ENCODE peak calls at places on chromosome 10, in nine cellular contexts. F, X, A, S, K, N, V, L and W are unnamed samples.
A peak's percentile ranks its signal among the peaks of the same experiment; 100 is the strongest.

GRCh38 chr10:75260990-75261389 is 25.2 kb upstream of the COMTD1 start:
- DNase-seq in X (no peak), L (no peak), N (no peak), S (no peak), K (peak; percentile 3), V (no peak), F (no peak), A (no peak), W (no peak)

GRCh38 chr10:132096223-132096622 is 30.5 kb downstream of the JAKMIP3 start:
- DNase-seq in A (peak; percentile 15), F (peak; percentile 36), N (peak; percentile 84), S (no peak), K (no peak), V (peak; percentile 49), L (no peak), X (no peak), W (no peak)

GRCh38 chr10:127046975-127047877 is 142.0 kb downstream of the DOCK1 start:
- DNase-seq in L (no peak), A (peak; percentile 34), X (no peak), N (no peak), F (no peak), K (no peak), S (no peak), V (no peak), W (no peak)

GRCh38 chr10:97582169-97582568 is 2.0 kb upstream of the HOGA1 start:
- DNase-seq in K (peak; percentile 41), L (no peak), F (no peak), S (no peak), N (no peak), X (no peak), A (no peak), V (no peak), W (no peak)

GRCh38 chr10:118968071-118968470 is 61.4 kb upstream of the NANOS1 start:
- DNase-seq in X (no peak), V (no peak), A (no peak), L (no peak), K (no peak), F (no peak), N (no peak), S (no peak), W (no peak)

GRCh38 chr10:114291516-114291915 is 52.5 kb downstream of the VWA2 start:
- DNase-seq in X (no peak), V (no peak), N (no peak), F (no peak), A (no peak), K (no peak), S (no peak), L (no peak), W (no peak)

GRCh38 chr10:109866168-109866994 is 56.9 kb downstream of the XPNPEP1 start:
- DNase-seq in L (no peak), S (no peak), N (peak; percentile 21), X (peak; percentile 23), F (peak; percentile 23), V (peak; percentile 50), K (no peak), A (peak; percentile 16), W (no peak)

GRCh38 chr10:44313706-44314307 is 71.1 kb downstream of the CXCL12 start:
- DNase-seq in X (peak; percentile 90), K (no peak), N (no peak), F (no peak), L (no peak), V (no peak), A (no peak), S (no peak), W (no peak)

GRCh38 chr10:50152792-50153272 is 85.1 kb downstream of the WASHC2A start:
- DNase-seq in A (no peak), F (peak; percentile 6), V (peak; percentile 38), N (no peak), L (no peak), X (no peak), K (no peak), S (peak; percentile 81), W (no peak)

GRCh38 chr10:62373995-62374861 is at the start of gene ZNF365:
- DNase-seq in K (peak; percentile 82), N (peak; percentile 23), V (peak; percentile 35), S (peak; percentile 89), L (no peak), F (peak; percentile 79), A (peak; percentile 47), X (peak; percentile 67), W (peak; percentile 36)

GRCh38 chr10:119479532-119479931 is 63.0 kb downstream of the RGS10 start:
- DNase-seq in N (no peak), S (no peak), F (no peak), V (no peak), L (no peak), K (no peak), A (no peak), X (no peak), W (no peak)

GRCh38 chr10:131062621-131063260 is 248.8 kb downstream of the TCERG1L start:
- DNase-seq in L (no peak), N (no peak), S (peak; percentile 36), V (no peak), A (no peak), X (no peak), F (no peak), K (peak; percentile 54), W (no peak)

GRCh38 chr10:124653811-124654651 is 90.1 kb downstream of the FAM53B start:
- DNase-seq in K (no peak), A (no peak), F (peak; percentile 36), V (peak; percentile 70), L (no peak), X (no peak), N (no peak), S (no peak), W (no peak)

GRCh38 chr10:51014680-51015425 is 59.4 kb upstream of the PRKG1 start:
- DNase-seq in K (no peak), A (peak; percentile 61), N (no peak), X (no peak), F (peak; percentile 64), S (no peak), L (no peak), V (no peak), W (no peak)

GRCh38 chr10:653991-654646 is 35.3 kb downstream of the DIP2C start:
- DNase-seq in L (peak; percentile 70), V (no peak), K (no peak), X (no peak), A (peak; percentile 62), S (no peak), N (no peak), F (no peak), W (no peak)

GRCh38 chr10:23386052-23386451 is 41.5 kb upstream of the C10orf67 start:
- DNase-seq in V (no peak), X (no peak), S (no peak), F (no peak), A (no peak), L (no peak), K (no peak), N (no peak), W (no peak)

DNA sequence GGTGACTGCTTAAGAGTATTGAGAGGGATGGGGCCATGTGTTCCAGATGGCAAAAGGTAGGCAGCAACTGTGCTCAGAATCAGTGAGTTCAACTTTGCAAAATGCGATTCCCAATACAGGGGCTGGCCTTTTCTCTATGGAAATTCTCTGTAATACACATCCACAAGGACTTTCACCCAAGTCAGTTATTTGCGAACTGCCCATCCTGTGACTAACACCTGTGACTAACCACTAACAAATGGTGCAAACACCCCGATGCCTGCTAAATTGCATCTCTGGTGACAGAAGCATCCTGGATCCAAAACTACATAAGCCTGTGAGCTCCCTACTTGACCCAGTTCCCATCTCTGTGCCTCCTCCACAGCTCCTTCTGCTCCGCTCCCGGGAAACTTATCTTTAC is 9.0 kb upstream of the CUZD1 start:
- DNase-seq in N (peak; percentile 64), S (no peak), K (no peak), F (peak; percentile 96), L (no peak), A (peak; percentile 92), X (no peak), V (no peak), W (no peak)
- H3K4me3 ChIP-seq in N (peak overlapping the region; percentile 23), S (no peak overlapping the region), K (no peak overlapping the region), F (peak overlapping the region; percentile 57), L (no peak overlapping the region), A (no peak overlapping the region), X (no peak overlapping the region), V (no peak overlapping the region), W (no peak overlapping the region)

GRCh38 chr10:122141821-122142651 is 129.1 kb upstream of the BTBD16 start:
- DNase-seq in F (peak; percentile 90), L (no peak), A (peak; percentile 63), V (peak; percentile 50), K (peak; percentile 82), N (no peak), X (no peak), S (no peak), W (no peak)
- H3K27ac ChIP-seq in F (peak overlapping the region; percentile 90), L (peak overlapping the region; percentile 68), A (no peak overlapping the region), V (peak overlapping the region; percentile 87), K (peak overlapping the region; percentile 61), N (peak overlapping the region; percentile 88), X (peak overlapping the region; percentile 92), S (peak overlapping the region; percentile 74), W (no peak overlapping the region)

DNA sequence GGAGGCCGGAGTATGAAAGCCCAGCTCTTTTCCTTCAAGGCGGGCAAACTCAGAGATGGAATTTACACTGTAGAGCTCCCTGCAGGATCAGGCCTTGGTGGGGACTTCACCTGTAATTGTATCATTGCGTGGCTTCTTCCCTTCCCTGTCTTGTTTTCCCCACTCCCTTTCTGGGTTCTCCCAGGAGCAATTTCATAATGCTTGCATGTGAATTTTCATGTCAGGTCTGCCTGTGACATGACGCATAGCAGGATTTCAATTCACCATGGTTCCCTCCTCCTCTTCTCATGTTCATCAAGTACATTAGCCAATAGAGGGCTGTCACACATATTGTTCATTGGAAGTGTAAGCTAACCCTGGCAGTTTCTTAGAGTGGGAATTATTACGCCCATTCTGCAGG is 197.7 kb downstream of the RPS24 start:
- DNase-seq in S (no peak), N (no peak), A (no peak), L (no peak), K (no peak), V (no peak), F (no peak), X (no peak), W (no peak)
- H3K4me3 ChIP-seq in S (no peak overlapping the region), N (no peak overlapping the region), A (no peak overlapping the region), L (no peak overlapping the region), K (no peak overlapping the region), V (no peak overlapping the region), F (no peak overlapping the region), X (no peak overlapping the region), W (no peak overlapping the region)

GRCh38 chr10:102801978-102802377 is 35.2 kb downstream of the CYP17A1 start:
- DNase-seq in L (no peak), V (no peak), A (no peak), K (no peak), X (no peak), S (no peak), F (no peak), N (no peak), W (no peak)

GRCh38 chr10:102802920-102803534 is 34.2 kb downstream of the CYP17A1 start:
- DNase-seq in X (no peak), F (peak; percentile 94), A (peak; percentile 99), K (peak; percentile 86), N (no peak), S (no peak), L (peak; percentile 29), V (peak; percentile 61), W (no peak)

GRCh38 chr10:102800601-102801335 is 36.4 kb downstream of the CYP17A1 start:
- DNase-seq in K (no peak), F (no peak), A (no peak), N (no peak), V (no peak), X (no peak), L (no peak), S (no peak), W (no peak)

GRCh38 chr10:102801496-102801895 is 35.7 kb downstream of the CYP17A1 start:
- DNase-seq in V (no peak), S (no peak), F (no peak), X (no peak), K (no peak), L (no peak), N (no peak), A (no peak), W (no peak)

GRCh38 chr10:102799691-102800435 is 37.4 kb downstream of the CYP17A1 start:
- DNase-seq in S (no peak), F (no peak), L (no peak), K (peak; percentile 80), X (no peak), A (no peak), N (no peak), V (no peak), W (no peak)
- H3K27ac ChIP-seq in S (peak overlapping the region; percentile 70), F (no peak overlapping the region), L (peak overlapping the region; percentile 65), K (peak overlapping the region; percentile 36), X (no peak overlapping the region), A (no peak overlapping the region), N (no peak overlapping the region), V (peak overlapping the region; percentile 84), W (no peak overlapping the region)